ENCODE peak calls at places on chromosomes 13 and 19, in seven cellular contexts. Q is mucosa of descending colon, P is BJ, C is GM12865, S is fibroblast of mammary gland, B is AG04450, N is omental fat pad. U is an unnamed sample.

GRCh38 chr19:53530622-53531021 is 7.3 kb upstream of the ZNF331 start:
- DNase-seq in B (no peak), S (no peak), N (no peak), P (no peak), C (no peak), Q (no peak), U (no peak)

GRCh38 chr13:36084131-36084530 is 47.1 kb downstream of the DCLK1 start:
- DNase-seq in B (no peak), C (no peak), N (no peak), S (no peak), P (no peak), Q (no peak), U (no peak)

GRCh38 chr13:106680796-106681482 is 113.0 kb upstream of the ARGLU1 start:
- DNase-seq in N (no peak), S (no peak), B (no peak), Q (no peak), P (no peak), C (no peak), U (no peak)

GRCh38 chr13:49213997-49214916 is 5.9 kb upstream of the MLNR start:
- DNase-seq in P (no peak), B (no peak), C (no peak), N (no peak), S (no peak), Q (no peak), U (no peak)

GRCh38 chr13:55990631-55991030 is 1150.1 kb upstream of the PRR20A start:
- DNase-seq in S (no peak), C (no peak), B (no peak), P (no peak), N (no peak), Q (no peak), U (no peak)

GRCh38 chr13:27005976-27006518 is 165.6 kb downstream of the USP12 start:
- DNase-seq in Q (no peak), C (no peak), B (no peak), N (no peak), S (no peak), P (no peak), U (no peak)

GRCh38 chr19:29278716-29279115 is 65.8 kb upstream of the UQCRFS1 start:
- DNase-seq in C (no peak), B (no peak), S (no peak), N (no peak), Q (no peak), P (no peak), U (no peak)

GRCh38 chr19:35088514-35088913 is 27.1 kb upstream of the FXYD3 start:
- DNase-seq in N (no peak), P (peak), S (peak), Q (no peak), B (peak), C (no peak), U (no peak)

GRCh38 chr13:64278493-64278892 is 2862.8 kb upstream of the PCDH20 start:
- DNase-seq in P (peak), C (no peak), Q (no peak), N (no peak), B (peak), S (peak), U (no peak)

GRCh38 chr13:113759525-113760137 is 605 bp downstream of the TMEM255B start:
- DNase-seq in Q (no peak), B (no peak), C (no peak), N (no peak), P (no peak), S (no peak), U (no peak)

GRCh38 chr19:17576758-17577532 is 21.5 kb downstream of the COLGALT1 start:
- DNase-seq in Q (peak), B (no peak), N (no peak), C (peak), S (peak), P (no peak), U (no peak)

GRCh38 chr13:66723606-66724005 is 506.5 kb downstream of the PCDH9 start:
- DNase-seq in Q (no peak), B (no peak), C (no peak), S (no peak), P (no peak), N (no peak), U (no peak)

GRCh38 chr19:17109962-17110598 is 34.5 kb downstream of the MYO9B start:
- DNase-seq in Q (peak), B (no peak), S (no peak), C (peak), N (no peak), P (no peak), U (no peak)

GRCh38 chr19:6876790-6877189 is 10.6 kb upstream of the ADGRE1 start:
- DNase-seq in C (no peak), P (no peak), Q (no peak), S (no peak), N (no peak), B (no peak), U (no peak)

GRCh38 chr19:6875218-6875617 is 12.2 kb upstream of the ADGRE1 start:
- DNase-seq in P (no peak), C (no peak), Q (no peak), N (no peak), B (no peak), S (no peak), U (no peak)

GRCh38 chr19:6873708-6874431 is 13.5 kb upstream of the ADGRE1 start:
- DNase-seq in Q (peak), N (no peak), P (no peak), B (no peak), C (no peak), S (no peak), U (no peak)

GRCh38 chr19:6877766-6878165 is 9.6 kb upstream of the ADGRE1 start:
- DNase-seq in N (no peak), P (no peak), B (no peak), Q (no peak), C (no peak), S (no peak), U (no peak)
- TF ChIP-seq CTCF in N (no peak), P (no peak), B (no peak), Q (no peak), C (no peak), S (no peak), U (no peak)

GRCh38 chr19:5865772-5866171 is 4.6 kb downstream of the FUT5 start:
- DNase-seq in S (no peak), C (no peak), Q (no peak), B (no peak), N (no peak), P (no peak), U (no peak)

GRCh38 chr19:5863030-5863665 is 7.2 kb downstream of the FUT5 start:
- DNase-seq in Q (no peak), N (no peak), C (no peak), S (no peak), P (no peak), B (no peak), U (no peak)

GRCh38 chr19:5864013-5864720 is 6.2 kb downstream of the FUT5 start:
- DNase-seq in N (no peak), C (no peak), Q (no peak), B (no peak), S (no peak), P (no peak), U (no peak)

GRCh38 chr19:5867201-5868136 is 2.9 kb downstream of the FUT5 start:
- DNase-seq in S (no peak), N (no peak), Q (no peak), P (no peak), C (no peak), B (no peak), U (no peak)

DNA sequence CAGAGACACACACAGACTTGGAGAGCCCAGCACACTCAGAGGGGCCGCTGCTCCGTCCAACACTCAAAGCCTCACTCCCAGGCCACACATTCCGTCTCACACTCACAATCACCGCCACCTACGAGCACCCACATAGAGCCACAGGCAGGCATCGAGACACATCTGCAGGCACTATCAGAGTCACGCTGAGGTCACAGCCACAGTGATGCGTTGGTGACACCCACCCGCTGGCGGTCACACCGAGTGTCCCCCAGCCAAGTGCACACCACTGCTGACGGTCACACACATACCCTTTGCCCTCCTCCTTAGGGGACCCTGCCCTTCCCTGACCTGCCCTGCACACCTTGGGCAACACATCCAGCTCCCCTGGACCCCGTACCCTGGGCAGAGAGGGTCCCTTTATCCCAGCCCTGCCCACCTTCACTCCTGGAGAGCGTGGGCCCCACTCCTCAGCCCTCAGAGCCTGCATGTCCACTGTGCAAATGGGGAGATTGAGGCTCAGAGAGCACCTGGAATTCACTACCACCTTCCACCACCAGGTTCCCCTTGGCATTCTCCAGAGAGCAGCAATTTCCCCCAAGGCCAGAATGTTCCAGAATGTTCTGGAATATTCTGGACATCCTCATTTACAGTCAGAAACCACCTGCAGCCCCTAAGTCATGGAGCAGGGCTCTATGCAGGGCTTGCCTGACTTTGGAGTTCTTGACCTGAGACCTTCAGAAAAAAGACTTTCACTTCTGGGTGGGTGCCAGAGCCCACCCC is 5.4 kb downstream of the FUT5 start:
- DNase-seq in P (no peak), B (no peak), S (no peak), N (no peak), Q (no peak), C (no peak), U (no peak)
- TF ChIP-seq CTCF in P (no peak), B (peak), S (no peak), N (no peak), Q (no peak), C (no peak), U (peak)

GRCh38 chr19:45164577-45165335 is 4.0 kb upstream of the NKPD1 start:
- DNase-seq in B (no peak), C (peak), P (no peak), Q (peak), N (peak), S (peak), U (no peak)
- TF ChIP-seq CTCF in B (no peak), C (no peak), P (peak), Q (no peak), N (no peak), S (no peak), U (peak)

GRCh38 chr19:4016486-4016885 is 8.9 kb downstream of the PIAS4 start:
- DNase-seq in Q (no peak), B (no peak), S (no peak), C (no peak), N (no peak), P (no peak), U (no peak)
- TF ChIP-seq CTCF in Q (no peak), B (no peak), S (no peak), C (no peak), N (no peak), P (no peak), U (no peak)